ENCODE peak calls at places on chromosomes 13 and 19, in six cellular contexts. S is fibroblast of lung, P is neuronal stem cell, W is mammary epithelial cell, R is H1, H is PC-3. M is an unnamed sample.

GRCh38 chr13:108527849-108528248 is 101.6 kb upstream of the MYO16 start:
- DNase-seq in S (no peak), P (no peak), W (no peak), R (no peak), H (no peak), M (no peak)

GRCh38 chr13:43272866-43273265 is 249.5 kb downstream of the DNAJC15 start:
- DNase-seq in S (no peak), P (no peak), W (no peak), R (no peak), H (no peak), M (no peak)

GRCh38 chr13:31090921-31091624 is 70.6 kb downstream of the HSPH1 start:
- DNase-seq in S (peak; percentile 23), P (no peak), W (no peak), R (no peak), H (no peak), M (no peak)

GRCh38 chr13:46983881-46984280 is 87.0 kb upstream of the HTR2A start:
- DNase-seq in S (peak; percentile 20), P (no peak), W (peak; percentile 73), R (no peak), H (peak; percentile 84), M (peak; percentile 55)

GRCh38 chr19:19624032-19624570 is 3.9 kb downstream of the LPAR2 start:
- DNase-seq in S (no peak), P (no peak), W (no peak), R (no peak), H (no peak), M (no peak)

GRCh38 chr19:29779921-29780320 is 31.9 kb upstream of the CCNE1 start:
- DNase-seq in S (no peak), P (no peak), W (no peak), R (peak; percentile 59), H (no peak), M (no peak)

GRCh38 chr13:110352735-110353134 is 45.7 kb downstream of the COL4A2 start:
- DNase-seq in S (no peak), P (no peak), W (no peak), R (peak; percentile 85), H (no peak), M (no peak)

GRCh38 chr19:40594657-40595077 is 6.5 kb upstream of the LTBP4 start:
- DNase-seq in S (peak; percentile 75), P (no peak), W (peak; percentile 46), R (peak; percentile 57), H (peak; percentile 39), M (peak; percentile 47)

GRCh38 chr19:42075616-42076374 is at the start of gene ZNF574:
- DNase-seq in S (peak; percentile 99), P (peak; percentile 99), W (peak; percentile 100), R (peak; percentile 95), H (peak; percentile 98), M (peak; percentile 100)

GRCh38 chr19:51111606-51112005 is 3.4 kb upstream of the CTU1 start:
- DNase-seq in S (no peak), P (no peak), W (no peak), R (no peak), H (peak; percentile 36), M (no peak)

GRCh38 chr13:50788551-50788950 is 54.9 kb downstream of the DLEU7 start:
- DNase-seq in S (no peak), P (no peak), W (peak; percentile 9), R (no peak), H (no peak), M (no peak)

DNA sequence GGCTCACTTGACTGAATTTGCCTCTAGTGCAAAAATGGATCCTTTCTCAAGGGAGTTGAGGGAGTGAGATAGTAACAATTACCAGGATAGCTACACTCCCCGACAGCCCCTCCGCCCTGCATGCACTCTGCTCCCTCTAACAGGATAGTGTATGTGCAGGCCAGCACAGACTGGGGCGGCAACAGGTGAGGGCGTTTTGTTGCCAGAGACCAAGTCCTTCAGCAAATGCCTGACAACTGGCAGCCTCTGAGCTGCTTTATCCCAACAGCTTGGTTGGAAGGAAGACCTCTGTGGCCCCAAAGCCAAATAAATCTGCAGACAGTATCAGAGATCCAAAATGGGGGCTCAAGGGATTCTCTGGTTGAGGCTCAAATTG is 86.6 kb downstream of the SLC7A1 start:
- DNase-seq in S (no peak), P (no peak), W (no peak), R (no peak), H (no peak), M (no peak)
- H3K9ac ChIP-seq in S (no peak overlapping the region), P (no peak overlapping the region), W (no peak overlapping the region), R (no peak overlapping the region), H (no peak overlapping the region), M (no peak overlapping the region)

DNA sequence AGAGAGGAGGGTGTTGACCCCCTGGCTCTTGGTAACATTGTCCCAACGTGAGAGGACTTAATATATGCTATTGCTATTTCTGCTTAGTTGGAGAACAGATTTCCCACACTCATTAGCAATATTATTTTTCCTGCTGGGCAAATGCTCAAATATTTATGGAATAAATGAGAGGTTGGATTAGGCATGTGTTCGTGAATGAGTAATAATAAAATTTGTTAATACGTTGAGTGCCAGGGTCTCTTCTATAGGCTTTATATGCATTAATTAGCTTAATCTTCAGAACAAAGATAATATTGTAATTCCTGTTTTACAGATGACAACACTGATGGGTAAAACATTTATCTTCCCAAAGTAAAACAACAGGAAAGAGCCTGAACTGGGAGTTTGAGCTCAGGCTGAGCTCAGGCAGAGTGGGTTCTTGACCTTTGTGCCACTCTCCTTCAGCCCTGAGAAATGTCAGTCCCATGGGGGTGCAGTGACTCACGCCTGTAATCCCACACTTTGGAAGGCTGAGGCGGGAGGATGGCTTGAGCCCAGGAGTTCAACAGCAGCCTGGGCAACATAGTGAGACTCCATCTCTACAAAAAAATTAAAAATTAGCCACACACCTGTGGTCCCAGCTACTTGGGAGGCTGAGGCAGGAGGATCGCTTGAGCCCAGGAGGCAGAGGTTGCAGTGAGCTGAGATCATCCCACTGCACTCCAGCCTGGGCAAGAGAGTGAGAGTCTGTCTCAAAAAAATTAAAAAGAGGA is 1.2 kb downstream of the ZNF233 start:
- DNase-seq in S (no peak), P (no peak), W (no peak), R (no peak), H (no peak), M (peak; percentile 23)
- H3K9ac ChIP-seq in S (no peak overlapping the region), P (no peak overlapping the region), W (no peak overlapping the region), R (no peak overlapping the region), H (no peak overlapping the region), M (no peak overlapping the region)

GRCh38 chr13:83549671-83550070 is 332.6 kb downstream of the SLITRK1 start:
- DNase-seq in S (no peak), P (no peak), W (peak; percentile 52), R (no peak), H (no peak), M (no peak)

GRCh38 chr13:83547043-83547442 is 335.2 kb downstream of the SLITRK1 start:
- DNase-seq in S (no peak), P (no peak), W (no peak), R (no peak), H (no peak), M (no peak)

GRCh38 chr13:83546476-83546875 is 335.8 kb downstream of the SLITRK1 start:
- DNase-seq in S (peak; percentile 3), P (no peak), W (no peak), R (no peak), H (no peak), M (no peak)
- H3K9ac ChIP-seq in S (no peak overlapping the region), P (no peak overlapping the region), W (no peak overlapping the region), R (no peak overlapping the region), H (no peak overlapping the region), M (no peak overlapping the region)

GRCh38 chr19:49057636-49058234 is at the start of gene CGB7:
- DNase-seq in S (peak; percentile 62), P (peak; percentile 64), W (peak; percentile 69), R (peak; percentile 92), H (peak; percentile 70), M (peak; percentile 66)
- H3K9ac ChIP-seq in S (no peak within 1 kb of the TSS), P (peak within 1 kb of the TSS; percentile 70), W (peak within 1 kb of the TSS; percentile 63), R (no peak within 1 kb of the TSS), H (peak within 1 kb of the TSS; percentile 12), M (peak within 1 kb of the TSS; percentile 54)

DNA sequence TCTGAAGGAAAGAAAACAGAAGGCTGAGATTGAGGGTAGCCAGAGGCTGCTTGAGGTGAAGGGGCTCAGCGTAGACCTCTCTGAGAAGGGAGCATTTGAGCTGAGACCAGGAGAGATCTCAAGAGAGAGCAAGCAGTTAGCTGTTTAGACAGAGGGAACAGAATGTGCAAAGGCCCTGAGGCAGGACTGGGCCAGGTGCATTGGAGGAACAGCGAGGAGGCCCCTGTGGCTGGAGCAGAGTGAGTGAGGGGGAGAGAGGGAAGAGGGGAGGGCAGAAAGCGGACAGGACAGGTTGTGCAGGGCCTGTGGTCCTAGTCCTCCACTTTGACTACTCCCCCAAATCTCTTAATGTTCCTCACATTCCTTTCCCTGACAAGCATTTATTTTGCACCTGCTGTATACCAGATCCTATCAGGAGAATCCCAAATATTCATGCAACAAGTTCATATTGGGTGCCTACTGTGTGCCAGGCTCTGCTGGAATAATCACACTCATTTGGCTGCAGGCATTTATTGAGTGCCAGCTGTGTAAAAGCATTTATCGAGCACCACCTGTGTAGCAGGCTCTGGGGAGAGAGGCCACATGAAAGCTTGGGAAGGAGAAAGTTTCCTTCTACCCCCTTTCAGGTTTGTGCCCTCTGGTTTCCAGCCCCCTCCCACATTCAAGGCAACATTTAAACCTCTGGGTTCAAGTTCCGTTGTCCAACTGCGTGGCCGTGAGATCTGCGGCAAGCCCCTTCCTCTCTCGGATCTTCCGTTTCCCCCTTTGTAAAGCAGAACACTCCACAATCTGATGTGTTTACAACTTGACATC is 36.5 kb downstream of the NFIC start:
- DNase-seq in S (no peak), P (no peak), W (no peak), R (no peak), H (no peak), M (no peak)
- H3K9ac ChIP-seq in S (peak overlapping the region; percentile 70), P (no peak overlapping the region), W (no peak overlapping the region), R (no peak overlapping the region), H (no peak overlapping the region), M (peak overlapping the region; percentile 95)

GRCh38 chr19:39515551-39516191 is 732 bp downstream of the SELENOV start:
- DNase-seq in S (no peak), P (no peak), W (no peak), R (no peak), H (no peak), M (no peak)
- H3K9ac ChIP-seq in S (no peak overlapping the region), P (peak overlapping the region; percentile 82), W (no peak overlapping the region), R (peak overlapping the region; percentile 72), H (no peak overlapping the region), M (peak overlapping the region; percentile 15)

GRCh38 chr19:2542341-2543069 is 66.6 kb downstream of the GADD45B start:
- DNase-seq in S (peak; percentile 51), P (no peak), W (no peak), R (no peak), H (no peak), M (peak; percentile 92)

GRCh38 chr19:2537544-2537943 is 61.6 kb downstream of the GADD45B start:
- DNase-seq in S (no peak), P (no peak), W (no peak), R (no peak), H (no peak), M (no peak)

GRCh38 chr19:2540646-2541454 is 64.9 kb downstream of the GADD45B start:
- DNase-seq in S (peak; percentile 99), P (peak; percentile 93), W (peak; percentile 94), R (peak; percentile 90), H (peak; percentile 96), M (peak; percentile 98)

GRCh38 chr19:2538096-2538757 is 62.3 kb downstream of the GADD45B start:
- DNase-seq in S (no peak), P (no peak), W (no peak), R (no peak), H (no peak), M (no peak)

DNA sequence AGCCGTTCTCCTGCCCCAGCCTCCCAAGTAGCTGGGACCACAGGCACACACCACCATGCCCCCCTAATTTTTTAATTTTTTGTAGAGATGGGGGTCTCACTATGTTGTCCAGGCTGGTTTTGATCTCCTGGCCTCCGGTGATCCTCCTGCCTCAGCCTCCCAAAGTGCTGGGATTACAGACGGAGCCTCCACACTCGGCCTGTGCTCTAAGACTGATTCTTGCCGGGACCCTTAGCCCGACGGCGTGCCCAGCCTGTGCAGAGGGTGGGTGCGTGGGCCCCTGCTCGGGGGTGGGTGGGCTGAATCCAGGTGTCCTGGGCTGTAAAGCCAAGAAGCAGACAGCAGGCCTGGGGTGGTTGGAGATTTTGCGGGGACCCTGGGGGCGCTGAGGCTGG is 64.3 kb downstream of the GADD45B start:
- DNase-seq in S (no peak), P (no peak), W (no peak), R (no peak), H (no peak), M (no peak)
- H3K9ac ChIP-seq in S (peak overlapping the region; percentile 73), P (peak overlapping the region; percentile 66), W (no peak overlapping the region), R (peak overlapping the region; percentile 38), H (peak overlapping the region; percentile 63), M (peak overlapping the region; percentile 88)